ENCODE peak calls at places on chromosomes 4 and X, in five cellular contexts. T is GM13976, W is AG10803, K is RWPE1, A is cardiac muscle cell. J is an unnamed sample.

GRCh38 chrX:72306851-72307645 is 1.3 kb upstream of the CITED1 start:
- DNase-seq in T (peak), W (peak), K (peak), A (peak), J (no peak)

GRCh38 chrX:146056511-146057081 is 239.0 kb downstream of the SLITRK2 start:
- DNase-seq in T (no peak), W (no peak), K (no peak), A (no peak), J (no peak)

GRCh38 chr4:81065446-81065845 is 34.9 kb downstream of the BMP3 start:
- DNase-seq in T (no peak), W (no peak), K (no peak), A (no peak), J (no peak)

GRCh38 chr4:6755088-6755753 is 27.3 kb upstream of the KIAA0232 start:
- DNase-seq in T (no peak), W (no peak), K (no peak), A (no peak), J (no peak)

GRCh38 chrX:30673884-30674598 is 20.8 kb downstream of the GK start:
- DNase-seq in T (no peak), W (no peak), K (no peak), A (no peak), J (no peak)

GRCh38 chr4:20026456-20026855 is 225.2 kb upstream of the SLIT2 start:
- DNase-seq in T (no peak), W (peak), K (no peak), A (no peak), J (no peak)

GRCh38 chr4:118954246-118954645 is 65.6 kb downstream of the SYNPO2 start:
- DNase-seq in T (no peak), W (peak), K (no peak), A (no peak), J (no peak)

GRCh38 chr4:138627096-138627495 is 384.9 kb upstream of the SLC7A11 start:
- DNase-seq in T (no peak), W (no peak), K (no peak), A (no peak), J (no peak)

GRCh38 chr4:24800273-24800880 is 5.0 kb downstream of the SOD3 start:
- DNase-seq in T (peak), W (no peak), K (no peak), A (no peak), J (no peak)

GRCh38 chr4:25654971-25655963 is at the start of gene SLC34A2:
- DNase-seq in T (no peak), W (no peak), K (peak), A (peak), J (peak)

GRCh38 chrX:40291553-40291952 is 193.8 kb upstream of the BCOR start:
- DNase-seq in T (no peak), W (no peak), K (peak), A (no peak), J (no peak)

GRCh38 chr4:187937557-187937956 is 58.0 kb upstream of the ZFP42 start:
- DNase-seq in T (no peak), W (no peak), K (no peak), A (no peak), J (no peak)

GRCh38 chr4:22237846-22238513 is 277.9 kb downstream of the ADGRA3 start:
- DNase-seq in T (no peak), W (no peak), K (no peak), A (peak), J (no peak)

GRCh38 chr4:109462802-109463201 is 29.2 kb downstream of the SEC24B start:
- DNase-seq in T (no peak), W (peak), K (no peak), A (no peak), J (no peak)

GRCh38 chrX:35380808-35381700 is 417.1 kb upstream of the MAGEB16 start:
- DNase-seq in T (peak), W (peak), K (peak), A (peak), J (no peak)

GRCh38 chr4:54067163-54067562 is 2.8 kb upstream of the CHIC2 start:
- DNase-seq in T (no peak), W (peak), K (peak), A (no peak), J (no peak)

GRCh38 chr4:126807132-126807531 is 825.6 kb upstream of the INTU start:
- DNase-seq in T (no peak), W (peak), K (no peak), A (peak), J (no peak)

GRCh38 chrX:24243692-24244091 is 70.2 kb downstream of the SUPT20HL2 start:
- DNase-seq in T (no peak), W (peak), K (no peak), A (no peak), J (no peak)

GRCh38 chr4:168796362-168797106 is 213.5 kb downstream of the CBR4 start:
- DNase-seq in T (no peak), W (peak), K (peak), A (no peak), J (no peak)

GRCh38 chrX:65575024-65575423 is 40.4 kb upstream of the LAS1L start:
- DNase-seq in T (no peak), W (no peak), K (no peak), A (no peak), J (no peak)

GRCh38 chr4:174089711-174090110 is 193.8 kb downstream of the FBXO8 start:
- DNase-seq in T (no peak), W (no peak), K (no peak), A (no peak), J (no peak)

GRCh38 chrX:56969559-56969958 is 25.8 kb downstream of the SPIN3 start:
- DNase-seq in T (no peak), W (no peak), K (no peak), A (no peak), J (no peak)
- TF ChIP-seq CTCF in T (no peak), W (no peak), K (no peak), A (no peak), J (no peak)

GRCh38 chr4:39043697-39044363 is 11.6 kb upstream of the TMEM156 start:
- DNase-seq in T (peak), W (no peak), K (no peak), A (no peak), J (no peak)

GRCh38 chr4:39044947-39045734 is 12.9 kb upstream of the TMEM156 start:
- DNase-seq in T (peak), W (peak), K (peak), A (peak), J (no peak)

GRCh38 chr4:39045791-39046221 is 13.6 kb upstream of the TMEM156 start:
- DNase-seq in T (no peak), W (peak), K (peak), A (no peak), J (no peak)

GRCh38 chr4:39043058-39043696 is 11.0 kb upstream of the TMEM156 start:
- DNase-seq in T (no peak), W (no peak), K (peak), A (no peak), J (no peak)

GRCh38 chr4:39044364-39044946 is 12.2 kb upstream of the TMEM156 start:
- DNase-seq in T (peak), W (peak), K (peak), A (peak), J (peak)
- TF ChIP-seq CTCF in T (no peak), W (peak), K (no peak), A (peak), J (no peak)

GRCh38 chr4:143782521-143782920 is 82.0 kb upstream of the FREM3 start:
- DNase-seq in T (no peak), W (no peak), K (no peak), A (no peak), J (no peak)
- TF ChIP-seq CTCF in T (no peak), W (no peak), K (no peak), A (no peak), J (no peak)

DNA sequence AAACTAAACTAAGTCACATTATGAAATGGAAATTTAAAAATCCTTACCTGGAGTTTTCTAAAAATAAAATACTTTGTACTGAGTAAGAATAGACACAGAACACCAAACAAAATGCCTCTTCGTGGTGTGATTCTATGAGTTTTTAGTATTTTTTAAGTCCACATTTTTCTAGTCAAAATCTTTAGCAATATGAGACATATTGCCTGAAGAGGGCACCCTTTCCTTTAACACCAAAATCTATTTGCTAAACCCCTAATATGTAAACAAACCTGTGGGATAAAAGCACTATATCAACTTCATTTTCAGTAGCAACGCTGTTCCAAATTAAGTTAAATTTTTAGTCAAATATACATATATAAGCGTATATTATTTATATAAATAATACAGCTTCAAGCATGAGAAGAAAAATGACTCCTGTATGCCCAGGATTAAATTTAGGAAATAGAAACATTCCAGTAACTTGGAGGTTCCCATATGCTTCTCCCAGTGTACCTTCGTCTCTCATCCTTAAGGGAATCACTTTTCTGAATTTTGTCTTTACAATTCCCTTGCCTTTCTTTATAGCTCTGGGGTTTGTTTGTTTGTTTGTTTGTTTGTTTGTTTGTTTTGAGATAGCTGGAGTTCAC is 23.0 kb upstream of the PGM2 start:
- DNase-seq in T (peak), W (peak), K (peak), A (peak), J (no peak)
- TF ChIP-seq CTCF in T (peak), W (peak), K (peak), A (peak), J (peak)

GRCh38 chrX:46715997-46716396 is 42.9 kb downstream of the SLC9A7 start:
- DNase-seq in T (no peak), W (no peak), K (no peak), A (no peak), J (no peak)
- TF ChIP-seq CTCF in T (no peak), W (no peak), K (no peak), A (no peak), J (no peak)

DNA sequence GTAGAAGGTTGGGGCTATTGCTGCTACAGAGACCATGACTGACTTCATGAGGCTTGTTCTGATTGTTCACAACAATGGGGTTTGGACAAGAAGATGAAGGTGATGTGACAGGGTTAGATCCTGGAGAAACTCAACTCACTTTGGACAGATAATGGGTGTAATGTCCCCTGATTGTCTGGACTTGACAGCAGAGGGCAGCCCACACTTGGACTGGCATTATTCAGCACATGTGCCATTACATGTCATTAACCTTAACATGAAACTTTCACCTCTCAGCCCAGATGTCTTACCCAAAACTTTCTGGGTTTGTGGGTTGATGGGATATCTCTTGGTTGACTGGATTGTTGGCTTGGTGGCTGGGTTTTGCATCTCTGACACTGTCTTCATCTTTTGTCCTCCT is 101.5 kb downstream of the MXRA5 start:
- DNase-seq in T (no peak), W (no peak), K (peak), A (no peak), J (no peak)
- TF ChIP-seq CTCF in T (no peak), W (peak), K (no peak), A (peak), J (no peak)

GRCh38 chr4:87497586-87497985 is 31.6 kb downstream of the SPARCL1 start:
- DNase-seq in T (no peak), W (no peak), K (no peak), A (no peak), J (no peak)

GRCh38 chr4:87500107-87500462 is 29.1 kb downstream of the SPARCL1 start:
- DNase-seq in T (peak), W (no peak), K (no peak), A (no peak), J (no peak)

GRCh38 chr4:87498446-87498900 is 30.7 kb downstream of the SPARCL1 start:
- DNase-seq in T (peak), W (peak), K (no peak), A (no peak), J (no peak)

GRCh38 chr4:87499415-87500106 is 29.6 kb downstream of the SPARCL1 start:
- DNase-seq in T (peak), W (no peak), K (no peak), A (no peak), J (no peak)

GRCh38 chr4:87497141-87497540 is 32.0 kb downstream of the SPARCL1 start:
- DNase-seq in T (no peak), W (no peak), K (no peak), A (no peak), J (no peak)
- TF ChIP-seq CTCF in T (peak), W (peak), K (peak), A (peak), J (peak)

GRCh38 chrX:32024072-32024471 is 952.2 kb upstream of the FTHL17 start:
- DNase-seq in T (no peak), W (no peak), K (no peak), A (no peak), J (no peak)

GRCh38 chrX:32026772-32027171 is 954.9 kb upstream of the FTHL17 start:
- DNase-seq in T (no peak), W (no peak), K (no peak), A (no peak), J (no peak)
- TF ChIP-seq CTCF in T (no peak), W (no peak), K (no peak), A (no peak), J (no peak)

GRCh38 chr4:71709961-71710360 is 73.9 kb downstream of the GC start:
- DNase-seq in T (no peak), W (no peak), K (no peak), A (peak), J (no peak)
- TF ChIP-seq CTCF in T (no peak), W (no peak), K (no peak), A (peak), J (no peak)

GRCh38 chr4:86594559-86595425 is 677 bp downstream of the PTPN13 start:
- DNase-seq in T (peak), W (peak), K (peak), A (peak), J (peak)
- TF ChIP-seq CTCF in T (no peak), W (peak), K (no peak), A (peak), J (peak)